ENCODE peak calls at places on chromosomes 4 and X, in four cellular contexts. H is SK-N-SH, B is left lung, V is psoas muscle. U is an unnamed sample.

GRCh38 chr4:126071346-126072333 is 756.9 kb downstream of the FAT4 start:
- DNase-seq in H (peak), B (no peak), V (no peak), U (no peak)

GRCh38 chr4:13919021-13919441 is 291.5 kb upstream of the BOD1L1 start:
- DNase-seq in H (no peak), B (no peak), V (peak), U (no peak)

GRCh38 chr4:118948545-118949144 is 60.0 kb downstream of the SYNPO2 start:
- DNase-seq in H (no peak), B (no peak), V (no peak), U (no peak)

GRCh38 chr4:181566490-181566889 is 676.7 kb upstream of the TENM3 start:
- DNase-seq in H (peak), B (no peak), V (no peak), U (no peak)

GRCh38 chr4:162265802-162266201 is 102.0 kb upstream of the FSTL5 start:
- DNase-seq in H (no peak), B (no peak), V (no peak), U (no peak)

GRCh38 chr4:112119358-112119783 is 25.9 kb upstream of the FAM241A start:
- DNase-seq in H (no peak), B (no peak), V (no peak), U (no peak)

GRCh38 chr4:139556735-139557505 is 901 bp upstream of the SETD7 start:
- DNase-seq in H (peak), B (peak), V (peak), U (peak)

GRCh38 chrX:130339408-130340222 is at the start of gene SLC25A14:
- DNase-seq in H (peak), B (peak), V (peak), U (peak)

GRCh38 chrX:132834741-132835140 is 123.7 kb downstream of the HS6ST2 start:
- DNase-seq in H (no peak), B (no peak), V (no peak), U (no peak)

GRCh38 chr4:71732706-71733105 is 51.2 kb downstream of the GC start:
- DNase-seq in H (peak), B (no peak), V (no peak), U (no peak)

GRCh38 chr4:90181644-90182043 is 54.5 kb downstream of the CCSER1 start:
- DNase-seq in H (no peak), B (no peak), V (no peak), U (no peak)

DNA sequence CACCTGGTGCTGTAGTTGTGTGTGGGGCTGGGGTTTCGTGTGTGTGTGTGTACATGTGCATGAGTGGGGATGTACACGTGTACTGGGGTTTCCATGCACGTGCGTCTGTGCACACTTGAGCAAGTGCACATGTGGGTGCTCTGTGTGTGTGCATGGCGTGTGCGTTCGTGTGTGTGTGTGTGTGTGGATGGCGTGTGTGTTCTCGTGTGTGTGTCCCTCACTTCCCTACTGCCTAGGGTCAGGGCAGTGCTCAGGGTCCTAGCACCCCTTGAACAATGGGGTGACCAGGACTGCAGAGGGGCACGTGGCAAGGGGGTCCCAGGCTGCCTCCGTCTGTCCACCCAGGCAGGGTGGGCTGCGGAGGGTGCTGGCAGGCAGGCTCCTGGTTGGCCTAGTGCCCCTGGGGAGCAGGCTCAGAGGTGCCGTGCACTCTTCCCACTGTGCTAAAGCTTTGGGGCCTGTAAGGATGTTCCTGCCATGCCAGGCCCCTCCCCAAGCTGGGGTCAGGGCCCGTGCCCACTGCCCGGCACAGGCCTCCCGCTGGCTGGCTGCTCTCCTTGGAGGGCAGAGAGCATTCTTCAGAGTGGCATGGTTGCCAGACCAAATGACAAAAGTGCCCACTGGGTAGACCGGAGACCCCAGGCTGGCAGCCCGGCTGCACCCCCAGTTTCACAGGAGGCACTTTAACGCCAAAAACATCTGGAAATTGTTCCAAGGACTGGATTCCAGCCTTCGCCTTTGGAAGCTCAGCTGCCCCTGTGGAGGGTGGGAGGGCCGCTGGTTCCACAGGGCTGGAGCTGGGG is 29.1 kb downstream of the FGFRL1 start:
- DNase-seq in H (no peak), B (peak), V (no peak), U (no peak)
- H3K27ac ChIP-seq in H (no peak), B (no peak), V (no peak), U (no peak)

DNA sequence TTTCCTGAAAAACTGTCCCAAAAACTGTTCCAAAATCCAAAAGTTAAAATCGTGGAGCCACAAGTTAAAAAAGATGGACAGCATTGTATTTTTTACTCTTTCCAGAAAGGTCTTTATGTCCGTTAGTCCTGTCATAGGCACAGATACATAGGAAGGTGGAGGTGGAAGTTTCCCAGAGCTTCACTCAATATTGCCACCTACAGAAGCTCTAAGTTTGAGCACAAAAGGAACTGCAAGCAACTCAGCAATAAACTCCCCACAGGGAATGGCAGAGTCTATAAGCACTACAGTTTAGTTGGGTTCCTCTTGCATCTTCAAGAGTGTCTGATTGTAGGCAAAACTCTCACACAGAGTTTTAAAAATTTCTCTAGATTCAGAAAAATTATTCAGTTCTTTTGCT is 22.0 kb upstream of the UGT2B4 start:
- DNase-seq in H (no peak), B (no peak), V (no peak), U (no peak)
- H3K27ac ChIP-seq in H (no peak), B (no peak), V (no peak), U (no peak)

DNA sequence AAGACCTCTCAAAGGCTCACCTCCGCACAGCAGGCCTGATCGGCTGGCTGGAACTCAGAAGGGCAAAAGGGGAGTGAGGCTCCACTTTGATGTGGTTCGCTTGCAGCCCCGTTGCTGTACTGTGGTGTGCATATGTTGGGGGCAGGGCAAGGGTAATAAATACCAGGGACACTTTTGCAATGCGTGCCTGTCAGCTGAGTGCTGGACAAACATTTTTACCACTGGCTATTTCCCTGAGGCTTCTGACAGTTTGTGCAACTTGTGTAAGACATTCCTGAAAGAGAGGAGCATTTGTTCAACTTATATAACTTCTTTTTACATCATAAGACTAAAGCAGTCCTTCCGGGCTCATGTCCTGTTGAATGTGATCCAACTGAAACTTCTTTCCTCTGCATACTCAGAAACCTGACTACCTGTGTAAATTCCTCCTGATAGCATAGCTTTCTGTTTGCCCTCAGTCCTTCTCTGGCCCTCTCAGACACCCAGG is 82.3 kb downstream of the SPRY1 start:
- DNase-seq in H (no peak), B (no peak), V (no peak), U (no peak)
- H3K27ac ChIP-seq in H (no peak), B (peak), V (peak), U (no peak)

GRCh38 chr4:16070203-16070602 is 13.6 kb downstream of the PROM1 start:
- DNase-seq in H (no peak), B (no peak), V (no peak), U (no peak)

GRCh38 chr4:16072168-16072567 is 11.7 kb downstream of the PROM1 start:
- DNase-seq in H (no peak), B (no peak), V (no peak), U (no peak)

GRCh38 chr4:16066586-16067128 is 17.2 kb downstream of the PROM1 start:
- DNase-seq in H (no peak), B (no peak), V (no peak), U (no peak)

GRCh38 chr4:16065066-16065465 is 18.8 kb downstream of the PROM1 start:
- DNase-seq in H (no peak), B (no peak), V (no peak), U (no peak)

DNA sequence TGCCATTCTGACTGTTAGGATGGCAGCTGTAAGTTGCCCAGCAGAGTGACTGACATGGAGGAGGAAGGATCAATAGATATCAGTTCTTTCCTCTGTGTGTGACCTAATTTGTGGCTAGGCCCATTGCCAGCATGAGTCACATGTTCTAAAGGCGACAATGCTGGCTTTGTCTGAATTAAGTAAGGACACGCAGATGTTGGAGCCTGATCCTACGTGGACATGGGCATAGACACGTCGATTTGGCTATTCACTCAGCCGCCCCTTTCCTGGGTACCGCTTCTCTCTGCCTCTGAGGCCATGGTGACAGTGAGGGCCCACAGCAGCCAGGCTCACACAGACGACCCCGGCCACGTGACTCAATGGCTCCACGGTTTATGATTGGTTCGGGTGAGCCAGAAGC is 16.3 kb downstream of the PROM1 start:
- DNase-seq in H (no peak), B (no peak), V (no peak), U (no peak)
- H3K27ac ChIP-seq in H (no peak), B (no peak), V (no peak), U (no peak)

DNA sequence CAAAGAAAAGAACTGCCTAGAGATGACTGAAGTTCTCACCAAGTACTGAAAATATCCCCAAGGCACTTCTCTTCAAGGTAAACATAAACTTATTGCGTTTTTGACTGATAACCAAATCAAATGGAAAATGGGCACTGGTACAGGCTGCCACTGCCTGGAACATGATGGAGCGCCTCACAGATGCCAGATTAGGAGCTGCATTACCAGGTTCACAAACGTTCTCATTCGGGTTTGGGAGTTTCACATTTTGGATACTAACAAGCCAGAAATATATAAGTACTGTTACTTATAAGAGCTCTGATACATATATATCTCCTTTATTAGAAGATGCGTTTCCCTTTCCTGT is 141.2 kb downstream of the CBR4 start:
- DNase-seq in H (no peak), B (no peak), V (no peak), U (no peak)
- H3K27ac ChIP-seq in H (no peak), B (no peak), V (no peak), U (no peak)

GRCh38 chr4:39850727-39851126 is 127.0 kb downstream of the PDS5A start:
- DNase-seq in H (no peak), B (no peak), V (no peak), U (no peak)

GRCh38 chr4:39860804-39861203 is 116.9 kb downstream of the PDS5A start:
- DNase-seq in H (no peak), B (no peak), V (no peak), U (no peak)

GRCh38 chr4:39855909-39856512 is 121.7 kb downstream of the PDS5A start:
- DNase-seq in H (no peak), B (no peak), V (no peak), U (no peak)
- H3K27ac ChIP-seq in H (no peak), B (no peak), V (no peak), U (no peak)

GRCh38 chrX:20421697-20422096 is 155.0 kb upstream of the RPS6KA3 start:
- DNase-seq in H (no peak), B (no peak), V (no peak), U (no peak)
- H3K27ac ChIP-seq in H (no peak), B (no peak), V (no peak), U (no peak)